ENCODE peak calls at places on chromosome 5, in four cellular contexts. U is HepG2; H is uterus; M is activated CD8-positive, alpha-beta T cell treated with anti-CD3 and anti-CD28 coated beads for 36 hours. I is an unnamed sample.

GRCh38 chr5:123549256-123549904 is 37.4 kb downstream of the CSNK1G3 start:
- DNase-seq in U (no peak), H (no peak), M (peak; percentile 84), I (no peak)

GRCh38 chr5:54533541-54534179 is 16.1 kb downstream of the SNX18 start:
- DNase-seq in U (no peak), H (peak; percentile 36), M (no peak), I (no peak)

GRCh38 chr5:141186897-141187512 is at the start of gene PCDHB9:
- DNase-seq in U (peak; percentile 17), H (no peak), M (peak; percentile 59), I (no peak)

GRCh38 chr5:56711191-56711590 is 104.2 kb upstream of the MAP3K1 start:
- DNase-seq in U (no peak), H (no peak), M (no peak), I (no peak)

GRCh38 chr5:139137703-139138102 is 60.5 kb downstream of the SIL1 start:
- DNase-seq in U (peak; percentile 16), H (no peak), M (no peak), I (no peak)

GRCh38 chr5:37786855-37787254 is 53.0 kb downstream of the GDNF start:
- DNase-seq in U (no peak), H (no peak), M (no peak), I (no peak)

GRCh38 chr5:95741458-95741857 is 10.3 kb downstream of the RHOBTB3 start:
- DNase-seq in U (no peak), H (no peak), M (no peak), I (no peak)

GRCh38 chr5:5492087-5492933 is 69.8 kb downstream of the ICE1 start:
- DNase-seq in U (peak; percentile 54), H (no peak), M (peak; percentile 53), I (no peak)

GRCh38 chr5:5313081-5313736 is 109.3 kb upstream of the ICE1 start:
- DNase-seq in U (peak; percentile 69), H (no peak), M (no peak), I (no peak)

GRCh38 chr5:141439411-141440141 is 9.3 kb downstream of the PCDHGA12 start:
- DNase-seq in U (no peak), H (no peak), M (no peak), I (no peak)

GRCh38 chr5:42767491-42768105 is 11.0 kb downstream of the CCDC152 start:
- DNase-seq in U (peak; percentile 19), H (no peak), M (no peak), I (no peak)

GRCh38 chr5:149406203-149406978 is 27.3 kb upstream of the IL17B start:
- DNase-seq in U (no peak), H (peak; percentile 96), M (no peak), I (no peak)

GRCh38 chr5:143606043-143606752 is 202.7 kb upstream of the NR3C1 start:
- DNase-seq in U (no peak), H (no peak), M (peak; percentile 53), I (no peak)

GRCh38 chr5:73448451-73449136 is at the start of gene FOXD1:
- DNase-seq in U (peak; percentile 32), H (peak; percentile 54), M (peak; percentile 81), I (peak; percentile 27)

GRCh38 chr5:55232985-55233928 is at the start of gene CCNO:
- DNase-seq in U (peak; percentile 18), H (peak; percentile 37), M (peak; percentile 73), I (peak; percentile 42)

GRCh38 chr5:199821-200645 is 8.7 kb downstream of the LRRC14B start:
- DNase-seq in U (no peak), H (no peak), M (no peak), I (no peak)

GRCh38 chr5:109177782-109178181 is 232.0 kb downstream of the PJA2 start:
- DNase-seq in U (no peak), H (no peak), M (no peak), I (no peak)

GRCh38 chr5:52915176-52915875 is 73.8 kb upstream of the ITGA2 start:
- DNase-seq in U (peak; percentile 68), H (peak; percentile 59), M (peak; percentile 62), I (no peak)

GRCh38 chr5:68652507-68652906 is 437.0 kb downstream of the PIK3R1 start:
- DNase-seq in U (no peak), H (peak; percentile 77), M (no peak), I (no peak)

GRCh38 chr5:5062903-5063302 is 77.2 kb upstream of the ADAMTS16 start:
- DNase-seq in U (no peak), H (no peak), M (no peak), I (no peak)

GRCh38 chr5:107557051-107557658 is 113.6 kb downstream of the EFNA5 start:
- DNase-seq in U (no peak), H (no peak), M (no peak), I (peak; percentile 73)

GRCh38 chr5:126395198-126395597 is 28.0 kb upstream of the GRAMD2B start:
- DNase-seq in U (no peak), H (no peak), M (no peak), I (no peak)

GRCh38 chr5:126917918-126918623 is 112.3 kb downstream of the MARCHF3 start:
- DNase-seq in U (no peak), H (no peak), M (no peak), I (peak; percentile 43)

GRCh38 chr5:172559004-172559932 is 81.8 kb upstream of the NEURL1B start:
- DNase-seq in U (no peak), H (peak; percentile 92), M (no peak), I (peak; percentile 82)

GRCh38 chr5:133779828-133780475 is 167.6 kb upstream of the FSTL4 start:
- DNase-seq in U (no peak), H (no peak), M (no peak), I (no peak)

GRCh38 chr5:56147106-56147505 is 86.0 kb downstream of the ANKRD55 start:
- DNase-seq in U (no peak), H (no peak), M (no peak), I (no peak)

GRCh38 chr5:36073595-36074216 is 7.0 kb upstream of the UGT3A2 start:
- DNase-seq in U (peak; percentile 38), H (no peak), M (peak; percentile 13), I (no peak)

DNA sequence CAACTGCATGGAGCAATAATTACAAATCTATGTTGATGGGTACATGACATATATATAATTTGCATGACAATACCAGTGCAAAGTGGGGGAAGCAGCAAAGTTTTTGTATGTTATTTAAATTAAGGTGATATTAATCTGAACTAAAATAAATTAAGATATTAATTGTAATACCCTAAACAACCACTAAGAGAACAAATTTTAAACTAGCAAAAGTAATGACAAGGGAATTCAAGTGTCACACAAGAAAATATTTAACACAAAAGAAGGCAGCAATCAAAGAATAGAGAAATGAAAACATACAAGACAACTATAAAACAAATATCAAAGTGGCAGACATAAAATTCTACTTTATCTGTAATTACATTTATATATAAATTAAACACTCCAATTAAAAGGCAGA is 2003.4 kb downstream of the MAT2B start:
- DNase-seq in U (no peak), H (no peak), M (no peak), I (no peak)
- TF ChIP-seq CTCF in U (no peak), H (no peak), M (no peak), I (peak; percentile 66)

GRCh38 chr5:93887678-93888077 is 146.3 kb upstream of the POU5F2 start:
- DNase-seq in U (no peak), H (no peak), M (no peak), I (no peak)

GRCh38 chr5:93884254-93884653 is 142.9 kb upstream of the POU5F2 start:
- DNase-seq in U (no peak), H (no peak), M (no peak), I (no peak)

GRCh38 chr5:93886098-93886806 is 144.9 kb upstream of the POU5F2 start:
- DNase-seq in U (no peak), H (no peak), M (no peak), I (no peak)

GRCh38 chr5:93883459-93883858 is 142.1 kb upstream of the POU5F2 start:
- DNase-seq in U (no peak), H (no peak), M (no peak), I (no peak)

DNA sequence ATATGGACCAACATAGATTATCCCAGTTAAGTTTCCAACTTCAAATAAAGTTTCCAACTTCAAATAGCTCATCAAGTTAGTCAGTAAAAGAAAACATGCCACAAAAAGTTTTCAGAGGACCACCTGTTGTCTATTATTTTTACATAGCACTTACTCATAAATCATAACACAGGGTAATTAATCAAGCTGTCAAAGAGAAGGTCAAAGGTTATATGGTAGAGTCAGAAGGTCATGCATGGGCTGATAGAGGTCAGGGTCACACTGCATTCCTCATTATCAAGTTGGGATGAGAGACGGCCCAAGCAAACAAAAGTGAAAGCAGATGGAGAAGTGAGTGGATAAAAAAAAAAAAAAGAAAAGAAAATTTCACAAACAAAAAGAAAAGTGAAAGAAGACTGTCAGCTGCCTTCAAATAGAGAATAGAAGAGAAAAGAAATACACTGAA is 145.5 kb upstream of the POU5F2 start:
- DNase-seq in U (no peak), H (no peak), M (no peak), I (no peak)
- TF ChIP-seq CTCF in U (no peak), H (no peak), M (no peak), I (no peak)

GRCh38 chr5:112555197-112555596 is 136.1 kb upstream of the EPB41L4A start:
- DNase-seq in U (no peak), H (no peak), M (no peak), I (no peak)
- TF ChIP-seq CTCF in U (no peak), H (no peak), M (no peak), I (no peak)

DNA sequence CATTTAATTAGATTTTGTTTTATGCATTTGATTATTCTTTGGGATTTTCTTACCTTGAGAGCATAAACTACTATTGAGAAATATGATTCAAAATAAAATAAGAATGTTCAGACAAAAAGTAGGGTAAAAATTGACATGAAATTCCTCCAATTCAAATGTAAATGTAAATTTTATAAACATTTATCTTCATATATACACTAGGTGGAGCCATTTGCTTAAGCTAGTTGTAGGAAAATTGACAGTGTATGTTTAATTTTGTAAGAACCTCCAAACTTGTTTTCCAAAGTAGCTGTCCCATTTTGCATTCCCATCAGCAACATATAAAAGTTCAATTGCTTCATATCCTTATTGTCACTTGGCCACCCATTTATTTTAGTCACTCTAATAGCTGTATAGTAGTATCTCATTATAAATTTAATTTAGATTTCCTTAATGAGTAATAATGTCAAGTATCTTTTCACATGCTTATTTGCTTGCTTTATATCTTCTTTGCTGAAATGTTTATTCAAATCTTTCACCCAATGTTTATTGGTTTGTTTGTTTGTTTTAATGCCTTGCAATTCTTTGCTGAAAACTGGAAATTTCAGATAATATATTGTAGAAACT is 37.6 kb upstream of the SLCO6A1 start:
- DNase-seq in U (no peak), H (no peak), M (no peak), I (no peak)
- TF ChIP-seq CTCF in U (no peak), H (peak; percentile 19), M (peak; percentile 63), I (peak; percentile 52)

I was measured in mesothelial cell of epicardium.